ENCODE peak calls at places on chromosome 3, in four cellular contexts. X, E, V and C are unnamed samples.

GRCh38 chr3:136811701-136812100 is 7.2 kb upstream of the SLC35G2 start:
- DNase-seq in E (no peak), V (no peak), X (no peak), C (no peak)

GRCh38 chr3:38001456-38002081 is 11.0 kb downstream of the VILL start:
- DNase-seq in E (no peak), V (no peak), X (no peak), C (no peak)

GRCh38 chr3:11367116-11367781 is 95.1 kb downstream of the ATG7 start:
- DNase-seq in E (peak), X (no peak), V (peak), C (peak)

GRCh38 chr3:141796436-141797166 is 33.4 kb downstream of the GRK7 start:
- DNase-seq in E (peak), X (peak), V (no peak), C (no peak)

GRCh38 chr3:14741510-14741909 is 66.6 kb downstream of the C3orf20 start:
- DNase-seq in V (no peak), E (no peak), X (no peak), C (no peak)

GRCh38 chr3:55405436-55405835 is 81.7 kb downstream of the WNT5A start:
- DNase-seq in X (no peak), V (peak), E (no peak), C (no peak)

GRCh38 chr3:17742837-17743659 is 617 bp upstream of the TBC1D5 start:
- DNase-seq in V (no peak), E (no peak), X (peak), C (no peak)

GRCh38 chr3:21533047-21533446 is 218.0 kb downstream of the ZNF385D start:
- DNase-seq in V (no peak), X (no peak), E (no peak), C (no peak)

GRCh38 chr3:157220211-157220610 is 60.3 kb upstream of the CCNL1 start:
- DNase-seq in E (no peak), X (no peak), V (no peak), C (no peak)

GRCh38 chr3:126528419-126528799 is 4.5 kb downstream of the CHST13 start:
- DNase-seq in E (no peak), X (no peak), V (no peak), C (no peak)

GRCh38 chr3:123636431-123636841 is 51.6 kb upstream of the HACD2 start:
- DNase-seq in V (peak), E (no peak), X (no peak), C (no peak)

GRCh38 chr3:101865751-101866509 is 16.6 kb downstream of the NFKBIZ start:
- DNase-seq in E (no peak), X (no peak), V (no peak), C (no peak)

GRCh38 chr3:138935864-138936762 is 10.8 kb downstream of the FOXL2 start:
- DNase-seq in X (no peak), V (peak), E (peak), C (no peak)

GRCh38 chr3:53026423-53027162 is 19.3 kb downstream of the SFMBT1 start:
- DNase-seq in X (no peak), E (no peak), V (no peak), C (no peak)

GRCh38 chr3:66053009-66053782 is 14.5 kb upstream of the MAGI1 start:
- DNase-seq in E (no peak), V (no peak), X (no peak), C (no peak)

GRCh38 chr3:66048051-66048395 is 9.3 kb upstream of the MAGI1 start:
- DNase-seq in V (no peak), E (no peak), X (no peak), C (no peak)

GRCh38 chr3:66041828-66042227 is 3.1 kb upstream of the MAGI1 start:
- DNase-seq in X (no peak), V (no peak), E (no peak), C (no peak)

GRCh38 chr3:66047321-66048050 is 8.8 kb upstream of the MAGI1 start:
- DNase-seq in X (no peak), V (no peak), E (no peak), C (no peak)
- TF ChIP-seq CTCF in X (no peak), V (no peak), E (no peak), C (peak)

GRCh38 chr3:115977866-115978265 is 354.6 kb downstream of the GAP43 start:
- DNase-seq in X (no peak), V (no peak), E (no peak), C (no peak)
- TF ChIP-seq CTCF in X (no peak), V (no peak), E (no peak), C (no peak)

GRCh38 chr3:118628704-118629341 is 405.8 kb downstream of the IGSF11 start:
- DNase-seq in E (peak), X (peak), V (peak), C (peak)
- TF ChIP-seq CTCF in E (no peak), X (peak), V (peak), C (peak)

GRCh38 chr3:140128217-140129137 is 193.5 kb downstream of the CLSTN2 start:
- DNase-seq in V (peak), X (no peak), E (no peak), C (no peak)
- TF ChIP-seq CTCF in V (peak), X (peak), E (no peak), C (peak)

GRCh38 chr3:175224051-175224450 is 364.9 kb downstream of the NAALADL2 start:
- DNase-seq in E (no peak), X (no peak), V (peak), C (no peak)
- TF ChIP-seq CTCF in E (no peak), X (no peak), V (no peak), C (no peak)